ENCODE peak calls at places on chromosome 11, in eight cellular contexts. G is AG09319, F is iris pigment epithelial cell, I is SK-MEL-5, M is GM12865, Y is NCI-H1092 treated with DMSO at 0.1 percent for 48 hours, W is head of caudate nucleus, D is fibroblast of the conjunctiva. X is an unnamed sample.

GRCh38 chr11:131511794-131512193 is 141.4 kb downstream of the NTM start:
- DNase-seq in F (no peak), Y (peak), G (no peak), I (peak), M (peak), D (no peak), W (peak), X (no peak)

GRCh38 chr11:113838005-113838404 is 37.4 kb downstream of the USP28 start:
- DNase-seq in D (no peak), W (no peak), M (no peak), Y (no peak), G (no peak), I (no peak), F (no peak), X (no peak)

GRCh38 chr11:118167906-118168305 is 8.5 kb downstream of the SCN2B start:
- DNase-seq in D (no peak), Y (no peak), F (no peak), I (no peak), W (no peak), M (no peak), G (no peak), X (no peak)

GRCh38 chr11:20754957-20755356 is 85.6 kb downstream of the NELL1 start:
- DNase-seq in Y (no peak), M (peak), F (peak), W (no peak), I (peak), D (no peak), G (no peak), X (no peak)

GRCh38 chr11:68658097-68658496 is 26.2 kb upstream of the GAL start:
- DNase-seq in I (no peak), D (no peak), W (no peak), Y (no peak), M (no peak), G (no peak), F (peak), X (no peak)

GRCh38 chr11:64038500-64038899 is 2.8 kb downstream of the FLRT1 start:
- DNase-seq in D (no peak), W (no peak), G (no peak), Y (no peak), F (no peak), M (no peak), I (no peak), X (no peak)

GRCh38 chr11:111097191-111097590 is 148.3 kb upstream of the POU2AF2 start:
- DNase-seq in G (no peak), M (no peak), W (no peak), Y (no peak), D (peak), F (peak), I (peak), X (no peak)

GRCh38 chr11:796565-797299 is 1.3 kb downstream of the SLC25A22 start:
- DNase-seq in W (no peak), Y (no peak), M (no peak), D (no peak), G (no peak), I (no peak), F (no peak), X (no peak)

GRCh38 chr11:115501504-115501894 is 2.7 kb downstream of the CADM1 start:
- DNase-seq in I (no peak), G (no peak), M (no peak), F (no peak), D (no peak), Y (no peak), W (no peak), X (no peak)

GRCh38 chr11:12882670-12883069 is 126.4 kb upstream of the RASSF10 start:
- DNase-seq in W (no peak), D (no peak), Y (no peak), G (no peak), M (no peak), I (no peak), F (no peak), X (no peak)